ENCODE peak calls at places on chromosome 6, in six cellular contexts. T, D, H, K, S and C are unnamed samples.

GRCh38 chr6:85252552-85252951 is 197.3 kb upstream of the NT5E start:
- DNase-seq in T (no peak), S (no peak), D (no peak), K (no peak), H (no peak), C (no peak)

GRCh38 chr6:155248021-155249001 is 15.5 kb upstream of the CLDN20 start:
- DNase-seq in K (peak), H (no peak), D (no peak), S (peak), T (no peak), C (no peak)

GRCh38 chr6:26087284-26088115 is at the start of gene HFE:
- DNase-seq in D (no peak), K (peak), T (peak), S (peak), H (peak), C (peak)

GRCh38 chr6:13331516-13332348 is 3.4 kb upstream of the TBC1D7 start:
- DNase-seq in D (no peak), K (peak), T (no peak), H (no peak), S (no peak), C (peak)

GRCh38 chr6:45808917-45809316 is 206.7 kb downstream of the CLIC5 start:
- DNase-seq in H (no peak), T (no peak), D (no peak), K (no peak), S (no peak), C (no peak)

GRCh38 chr6:107344383-107344782 is 115.0 kb downstream of the PDSS2 start:
- DNase-seq in D (no peak), T (no peak), K (no peak), S (no peak), H (no peak), C (no peak)

GRCh38 chr6:692356-692851 is 535 bp downstream of the EXOC2 start:
- DNase-seq in T (no peak), H (peak), K (peak), D (peak), S (peak), C (peak)

GRCh38 chr6:138410048-138410735 is 6.2 kb downstream of the HEBP2 start:
- DNase-seq in K (peak), D (no peak), S (peak), T (no peak), H (no peak), C (no peak)

GRCh38 chr6:34580707-34581560 is 24.8 kb upstream of the SPDEF start:
- DNase-seq in D (no peak), H (no peak), S (no peak), T (no peak), K (no peak), C (no peak)

GRCh38 chr6:106199998-106200397 is 113.9 kb downstream of the PRDM1 start:
- DNase-seq in K (peak), H (no peak), D (no peak), T (no peak), S (no peak), C (no peak)

GRCh38 chr6:131685266-131685780 is 15.9 kb downstream of the OR2A4 start:
- DNase-seq in H (no peak), K (no peak), S (no peak), T (no peak), D (no peak), C (no peak)

GRCh38 chr6:131107166-131107565 is 28.1 kb upstream of the AKAP7 start:
- DNase-seq in T (no peak), K (peak), D (no peak), H (no peak), S (no peak), C (no peak)

GRCh38 chr6:34610819-34611477 is 54.8 kb upstream of the SPDEF start:
- DNase-seq in T (no peak), H (no peak), S (no peak), K (peak), D (no peak), C (no peak)

GRCh38 chr6:43436577-43437282 is 9.4 kb downstream of the ABCC10 start:
- DNase-seq in D (no peak), K (peak), S (peak), H (no peak), T (peak), C (no peak)

GRCh38 chr6:35484921-35485392 is 11.9 kb downstream of the TEAD3 start:
- DNase-seq in D (no peak), T (no peak), K (peak), S (no peak), H (no peak), C (no peak)

GRCh38 chr6:15498640-15499039 is 164.2 kb downstream of the DTNBP1 start:
- DNase-seq in D (no peak), H (no peak), K (peak), S (peak), T (peak), C (no peak)